ENCODE peak calls at places on chromosomes 7 and 10, in six cellular contexts. Q is cardiac fibroblast, T is GM23338, N is upper lobe of right lung, W is mammary epithelial cell, G is GDM1. O is an unnamed sample.

GRCh38 chr10:24440817-24441790 is 232.2 kb downstream of the KIAA1217 start:
- DNase-seq in T (peak), W (no peak), Q (peak), G (no peak), N (no peak), O (no peak)

GRCh38 chr10:71597821-71598498 is 121.6 kb downstream of the C10orf105 start:
- DNase-seq in G (peak), W (no peak), Q (peak), T (no peak), N (peak), O (no peak)

GRCh38 chr7:92987543-92987942 is 130.2 kb downstream of the SAMD9 start:
- DNase-seq in N (no peak), Q (peak), G (no peak), W (no peak), T (no peak), O (no peak)

GRCh38 chr10:94402204-94403033 is at the start of gene TBC1D12:
- DNase-seq in W (peak), N (peak), G (peak), T (peak), Q (peak), O (peak)

GRCh38 chr10:133131754-133132710 is 28.0 kb upstream of the KNDC1 start:
- DNase-seq in W (no peak), N (no peak), T (no peak), Q (no peak), G (no peak), O (no peak)

GRCh38 chr10:72334832-72335393 is 19.8 kb downstream of the DNAJB12 start:
- DNase-seq in Q (peak), W (peak), N (peak), G (peak), T (peak), O (no peak)

GRCh38 chr7:47557317-47557985 is 24.5 kb downstream of the TNS3 start:
- DNase-seq in T (no peak), G (no peak), W (no peak), N (no peak), Q (peak), O (no peak)

GRCh38 chr7:45084336-45084735 is 4.4 kb downstream of the NACAD start:
- DNase-seq in T (no peak), W (no peak), Q (no peak), G (no peak), N (no peak), O (no peak)

GRCh38 chr10:75211007-75211735 is 575 bp downstream of the VDAC2 start:
- DNase-seq in G (no peak), W (peak), T (peak), N (no peak), Q (peak), O (no peak)

GRCh38 chr7:22854158-22855048 is 31.8 kb upstream of the TOMM7 start:
- DNase-seq in W (peak), G (peak), Q (peak), T (peak), N (peak), O (peak)

GRCh38 chr7:22895491-22895890 is 72.8 kb upstream of the TOMM7 start:
- DNase-seq in N (no peak), G (no peak), W (no peak), Q (no peak), T (no peak), O (no peak)

GRCh38 chr7:143013473-143013872 is 13.5 kb downstream of the OR9A2 start:
- DNase-seq in Q (peak), G (no peak), N (no peak), W (no peak), T (no peak), O (no peak)

GRCh38 chr7:621572-622285 is 102.1 kb upstream of the PDGFA start:
- DNase-seq in Q (no peak), W (no peak), T (no peak), G (no peak), N (peak), O (no peak)

GRCh38 chr7:91564101-91564500 is 299.9 kb downstream of the FZD1 start:
- DNase-seq in W (no peak), G (no peak), N (no peak), Q (no peak), T (no peak), O (no peak)

GRCh38 chr10:58644311-58644710 is 131.6 kb downstream of the BICC1 start:
- DNase-seq in N (no peak), Q (no peak), G (no peak), W (no peak), T (no peak), O (no peak)

GRCh38 chr10:64257704-64258103 is 736.5 kb downstream of the REEP3 start:
- DNase-seq in T (no peak), Q (no peak), N (no peak), G (no peak), W (no peak), O (no peak)

GRCh38 chr10:9102026-9102425 is 1047.5 kb downstream of the GATA3 start:
- DNase-seq in N (no peak), T (no peak), W (peak), G (no peak), Q (no peak), O (no peak)

GRCh38 chr7:151178236-151178635 is 8.8 kb downstream of the ASB10 start:
- DNase-seq in N (peak), W (no peak), Q (no peak), G (no peak), T (no peak), O (no peak)

GRCh38 chr7:91082854-91083495 is 181.3 kb upstream of the FZD1 start:
- DNase-seq in W (no peak), G (no peak), Q (peak), N (no peak), T (peak), O (no peak)

GRCh38 chr7:23410446-23411183 is 59.7 kb downstream of the IGF2BP3 start:
- DNase-seq in T (no peak), N (no peak), Q (no peak), G (no peak), W (no peak), O (no peak)

GRCh38 chr10:43220971-43221418 is 45.9 kb downstream of the RASGEF1A start:
- DNase-seq in T (no peak), W (no peak), Q (no peak), N (peak), G (no peak), O (no peak)

GRCh38 chr10:4947039-4947634 is 16.1 kb upstream of the AKR1C1 start:
- DNase-seq in T (no peak), G (no peak), W (no peak), Q (peak), N (no peak), O (no peak)

GRCh38 chr7:139731802-139732470 is 45.9 kb downstream of the HIPK2 start:
- DNase-seq in N (peak), T (no peak), Q (peak), W (peak), G (no peak), O (no peak)

GRCh38 chr7:102985176-102985783 is 72.5 kb downstream of the LRRC17 start:
- DNase-seq in Q (peak), W (peak), G (no peak), T (no peak), N (no peak), O (no peak)

GRCh38 chr10:123249894-123250293 is 95.7 kb downstream of the BUB3 start:
- DNase-seq in W (no peak), G (no peak), Q (peak), T (no peak), N (no peak), O (no peak)